ENCODE peak calls at places on chromosomes 5 and 9, in eight cellular contexts. N is CD4-positive, CD25-positive, alpha-beta regulatory T cell; F is cardiac muscle cell; S is right atrium auricular region; Q is kidney epithelial cell; V is stomach; W is neuronal stem cell; L is SJSA1. K is an unnamed sample.

GRCh38 chr5:101679816-101680215 is 616.3 kb downstream of the SLCO4C1 start:
- DNase-seq in L (no peak), Q (no peak), S (no peak), V (no peak), N (no peak), F (peak; percentile 5), W (no peak), K (no peak)

GRCh38 chr5:68582284-68582683 is 366.7 kb downstream of the PIK3R1 start:
- DNase-seq in N (no peak), S (no peak), F (no peak), Q (no peak), W (no peak), V (no peak), L (no peak), K (no peak)

GRCh38 chr9:121650220-121651013 is 1.0 kb upstream of the DAB2IP start:
- DNase-seq in S (no peak), L (peak; percentile 2), Q (no peak), N (no peak), V (peak; percentile 61), W (peak; percentile 79), F (peak; percentile 53), K (no peak)

GRCh38 chr5:5523066-5523505 is 100.6 kb downstream of the ICE1 start:
- DNase-seq in S (no peak), N (no peak), F (no peak), W (no peak), V (no peak), Q (no peak), L (peak; percentile 26), K (no peak)

GRCh38 chr5:120502531-120502930 is 38.4 kb downstream of the PRR16 start:
- DNase-seq in S (no peak), N (no peak), V (no peak), F (no peak), Q (no peak), W (no peak), L (no peak), K (no peak)

GRCh38 chr5:133890776-133891280 is 77.6 kb downstream of the C5orf15 start:
- DNase-seq in V (no peak), S (no peak), W (no peak), F (no peak), L (no peak), Q (no peak), N (no peak), K (no peak)

GRCh38 chr9:14400658-14400995 is 86.7 kb upstream of the NFIB start:
- DNase-seq in S (peak; percentile 76), N (no peak), L (peak; percentile 57), W (no peak), F (peak; percentile 96), Q (no peak), V (peak; percentile 31), K (no peak)

GRCh38 chr5:105899726-105900125 is 1771.0 kb downstream of the EFNA5 start:
- DNase-seq in S (no peak), V (no peak), N (no peak), L (no peak), W (no peak), F (no peak), Q (no peak), K (no peak)

GRCh38 chr5:146441896-146442295 is 5.2 kb upstream of the TCERG1 start:
- DNase-seq in N (no peak), Q (no peak), F (no peak), W (no peak), L (no peak), V (no peak), S (no peak), K (no peak)

GRCh38 chr5:157473383-157474370 is 13.7 kb downstream of the NIPAL4 start:
- DNase-seq in V (no peak), S (no peak), Q (no peak), L (no peak), F (no peak), N (no peak), W (no peak), K (peak; percentile 19)

GRCh38 chr9:101037433-101037832 is 8.9 kb downstream of the PLPPR1 start:
- DNase-seq in W (no peak), V (no peak), S (no peak), Q (no peak), L (no peak), F (no peak), N (no peak), K (no peak)

GRCh38 chr5:42855811-42856210 is 44.1 kb upstream of the SELENOP start:
- DNase-seq in N (no peak), F (no peak), S (no peak), L (no peak), Q (no peak), W (no peak), V (no peak), K (no peak)

GRCh38 chr5:42858031-42858643 is 46.4 kb upstream of the SELENOP start:
- DNase-seq in Q (no peak), N (no peak), V (no peak), W (no peak), L (no peak), F (no peak), S (no peak), K (no peak)

GRCh38 chr5:42855386-42855785 is 43.7 kb upstream of the SELENOP start:
- DNase-seq in S (no peak), N (no peak), Q (no peak), W (no peak), V (no peak), L (no peak), F (no peak), K (no peak)

GRCh38 chr5:42854795-42855194 is 43.1 kb upstream of the SELENOP start:
- DNase-seq in F (no peak), W (no peak), Q (no peak), S (no peak), V (no peak), L (no peak), N (no peak), K (no peak)

DNA sequence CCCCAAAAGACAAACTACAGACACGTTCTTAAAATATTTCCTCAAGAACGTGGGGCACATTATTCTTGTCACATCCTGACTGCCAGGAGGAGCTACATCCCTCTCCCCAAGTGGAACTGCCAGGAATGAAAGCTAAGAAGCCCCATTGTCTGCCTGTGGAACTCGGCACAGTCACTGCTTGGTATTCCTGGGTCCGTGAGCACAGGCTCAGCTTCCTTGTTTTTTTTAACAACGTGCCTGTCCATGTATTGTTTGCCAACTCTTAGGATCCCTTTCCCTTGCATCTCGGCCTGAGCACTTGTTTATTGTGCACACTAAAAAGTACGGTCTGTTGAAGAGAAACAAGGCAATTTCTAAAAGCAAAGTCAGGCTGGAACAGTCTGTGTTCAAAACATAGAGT is 47.0 kb upstream of the SELENOP start:
- DNase-seq in V (no peak), N (no peak), S (no peak), W (peak; percentile 21), Q (no peak), L (no peak), F (no peak), K (no peak)
- H3K4me3 ChIP-seq in V (no peak overlapping the region), N (no peak overlapping the region), S (no peak overlapping the region), W (no peak overlapping the region), Q (no peak overlapping the region), L (no peak overlapping the region), F (no peak overlapping the region), K (no peak overlapping the region)

DNA sequence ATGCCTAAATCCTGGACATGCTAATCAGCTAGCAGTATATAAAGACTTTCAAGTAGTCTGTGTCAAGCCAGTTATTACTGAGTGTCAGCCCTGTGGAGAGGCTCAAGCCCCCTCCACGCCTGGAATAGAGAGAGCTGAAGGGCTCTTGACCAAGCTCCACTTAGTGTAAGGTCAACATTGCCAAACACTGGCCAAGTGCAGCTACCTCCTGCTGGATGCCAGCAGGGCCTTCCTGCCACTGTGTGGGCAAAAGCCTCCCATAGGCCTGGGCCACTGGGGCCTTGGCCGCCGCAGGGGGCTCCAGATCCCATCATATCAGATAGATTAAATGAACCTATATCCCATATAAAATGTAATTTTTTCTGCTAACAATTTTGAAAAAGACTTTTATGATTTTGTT is 239.4 kb upstream of the PANK3 start:
- DNase-seq in W (no peak), V (no peak), N (no peak), L (no peak), S (no peak), F (no peak), Q (no peak), K (no peak)
- H3K27me3 ChIP-seq in W (no peaks in the 10 kb centered on the region), V (no peaks in the 10 kb centered on the region), N (no peaks in the 10 kb centered on the region), L (no peaks in the 10 kb centered on the region), S (no peaks in the 10 kb centered on the region), F (no peaks in the 10 kb centered on the region), Q (no peaks in the 10 kb centered on the region), K (no peaks in the 10 kb centered on the region)

DNA sequence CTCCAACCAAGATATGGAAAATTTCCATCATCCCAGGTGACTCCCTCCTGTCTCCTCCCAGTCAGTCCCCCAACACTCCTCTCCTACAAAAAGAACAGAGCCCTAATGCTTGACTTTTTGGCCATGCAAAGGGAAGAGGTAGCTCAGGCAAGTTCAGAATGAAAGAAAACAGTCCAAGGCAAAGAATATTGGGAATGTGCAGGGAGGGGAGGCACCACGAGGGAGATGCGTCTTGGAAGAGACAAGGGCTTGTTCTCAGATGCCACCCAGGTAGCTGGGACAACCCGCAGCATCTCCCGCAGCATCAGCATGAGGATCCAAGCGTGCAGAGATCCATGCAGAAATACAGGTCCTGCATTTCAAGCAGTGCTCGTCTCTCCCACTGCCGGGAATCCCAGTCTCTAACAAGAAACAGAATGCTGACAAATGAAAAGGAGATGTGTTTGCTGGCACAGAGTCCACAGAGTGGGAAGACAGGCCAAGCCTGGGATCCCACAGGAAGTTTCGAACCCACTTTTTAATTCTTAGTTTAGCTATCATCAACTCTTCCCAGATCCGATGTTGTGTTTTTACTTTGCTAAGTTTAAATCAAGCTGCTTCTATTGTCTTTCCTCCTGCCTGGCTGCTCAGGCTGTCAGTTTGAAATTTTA is 86.9 kb upstream of the OSMR start:
- DNase-seq in W (no peak), F (peak; percentile 38), L (peak; percentile 31), Q (no peak), V (no peak), S (no peak), N (no peak), K (no peak)
- H3K4me3 ChIP-seq in W (no peak overlapping the region), F (no peak overlapping the region), L (no peak overlapping the region), Q (no peak overlapping the region), V (no peak overlapping the region), S (no peak overlapping the region), N (no peak overlapping the region), K (no peak overlapping the region)

DNA sequence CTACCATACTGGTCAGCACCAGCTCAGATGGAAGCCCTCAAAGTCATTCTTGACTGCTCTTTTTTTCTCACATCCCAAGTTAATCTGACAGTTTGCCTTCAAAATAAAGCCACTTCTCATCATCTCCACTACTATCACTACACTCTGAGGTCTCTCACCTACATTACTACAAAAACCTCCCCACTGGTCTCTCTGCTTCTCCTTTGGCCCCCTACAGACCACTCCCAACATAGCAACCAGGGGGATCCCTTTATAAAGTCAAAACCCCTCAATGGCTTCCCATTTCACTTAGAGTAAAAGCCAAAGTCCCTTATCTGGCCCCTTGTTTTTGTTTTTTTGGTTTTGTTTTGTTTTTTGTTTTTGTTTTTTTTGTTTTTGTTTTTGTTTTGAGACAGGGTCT is 4.6 kb downstream of the ARAP3 start:
- DNase-seq in V (no peak), N (no peak), L (no peak), S (no peak), W (no peak), F (no peak), Q (no peak), K (no peak)
- H3K27me3 ChIP-seq in V (no peaks in the 10 kb centered on the region), N (no peaks in the 10 kb centered on the region), L (no peaks in the 10 kb centered on the region), S (no peaks in the 10 kb centered on the region), W (no peaks in the 10 kb centered on the region), F (no peaks in the 10 kb centered on the region), Q (no peaks in the 10 kb centered on the region), K (no peaks in the 10 kb centered on the region)

DNA sequence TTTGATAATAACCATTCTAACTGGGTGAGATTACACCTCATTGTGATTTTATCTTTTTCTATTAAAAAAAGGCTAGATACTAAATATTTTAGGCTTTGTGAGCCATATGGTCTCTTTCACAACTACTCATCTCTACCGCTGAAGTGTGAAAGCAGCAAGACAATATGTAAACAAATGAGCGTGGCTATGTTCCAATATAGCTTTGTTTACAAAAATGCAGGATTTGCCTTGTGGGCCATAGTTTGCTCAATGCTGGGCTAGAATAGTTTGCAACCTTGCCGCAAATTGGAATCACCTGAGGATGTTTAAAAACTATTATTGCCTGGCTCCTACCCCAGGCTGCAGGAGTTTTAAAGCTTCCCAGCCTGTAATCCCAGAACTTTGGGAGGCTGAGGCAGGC is 10.2 kb upstream of the GPR150 start:
- DNase-seq in S (no peak), V (no peak), L (no peak), N (no peak), F (no peak), Q (no peak), W (no peak), K (no peak)
- H3K4me3 ChIP-seq in S (no peak overlapping the region), V (no peak overlapping the region), L (no peak overlapping the region), N (no peak overlapping the region), F (no peak overlapping the region), Q (no peak overlapping the region), W (no peak overlapping the region), K (no peak overlapping the region)